ENCODE peak calls at places on chromosomes 16 and 17, in four cellular contexts. T, Z, Y and G are unnamed samples.

GRCh38 chr16:85974428-85975375 is 75.7 kb downstream of the IRF8 start:
- DNase-seq in Y (no peak), Z (no peak), T (no peak), G (no peak)

GRCh38 chr17:75008373-75008772 is 4.1 kb upstream of the MRPL58 start:
- DNase-seq in T (no peak), Z (no peak), Y (no peak), G (no peak)

GRCh38 chr16:87132361-87133014 is 184.7 kb downstream of the C16orf95 start:
- DNase-seq in Y (no peak), T (no peak), Z (no peak), G (no peak)

GRCh38 chr16:50671644-50672260 is 9.4 kb downstream of the SNX20 start:
- DNase-seq in Y (no peak), T (no peak), Z (peak), G (peak)

GRCh38 chr17:38870259-38871165 is 654 bp downstream of the LASP1 start:
- DNase-seq in T (peak), Y (no peak), Z (peak), G (peak)

GRCh38 chr17:17822189-17822978 is 14.4 kb downstream of the SREBF1 start:
- DNase-seq in Y (no peak), Z (no peak), T (no peak), G (no peak)

GRCh38 chr17:51734462-51734861 is 424.1 kb downstream of the CA10 start:
- DNase-seq in Z (no peak), T (no peak), Y (no peak), G (peak)

GRCh38 chr17:72560303-72561247 is 439.8 kb downstream of the SOX9 start:
- DNase-seq in Y (no peak), T (peak), Z (peak), G (peak)

GRCh38 chr17:61217878-61218437 is 181.7 kb upstream of the TBX2 start:
- DNase-seq in Y (no peak), Z (no peak), T (no peak), G (no peak)

GRCh38 chr17:64077409-64077808 is 52.5 kb downstream of the ERN1 start:
- DNase-seq in Z (no peak), Y (no peak), T (no peak), G (no peak)

GRCh38 chr17:33947762-33948161 is 307.3 kb upstream of the CCL2 start:
- DNase-seq in Y (no peak), Z (no peak), T (no peak), G (no peak)

GRCh38 chr17:4593021-4593797 is 8.9 kb downstream of the SMTNL2 start:
- DNase-seq in T (no peak), Z (no peak), Y (no peak), G (no peak)

GRCh38 chr16:4713663-4714501 is 20.2 kb downstream of the ANKS3 start:
- DNase-seq in T (no peak), Y (no peak), Z (no peak), G (peak)

GRCh38 chr17:27541326-27542023 is 85.2 kb downstream of the KSR1 start:
- DNase-seq in Y (no peak), Z (no peak), T (no peak), G (no peak)

GRCh38 chr16:61887903-61888302 is 148.3 kb downstream of the CDH8 start:
- DNase-seq in Y (peak), T (no peak), Z (no peak), G (no peak)

GRCh38 chr16:65521685-65522338 is 399.9 kb upstream of the CDH11 start:
- DNase-seq in T (no peak), Y (no peak), Z (no peak), G (peak)

GRCh38 chr17:64491034-64491860 is 5.6 kb downstream of the POLG2 start:
- DNase-seq in Y (no peak), T (no peak), Z (no peak), G (peak)

GRCh38 chr16:13781579-13782338 is 138.2 kb upstream of the ERCC4 start:
- DNase-seq in T (no peak), Z (no peak), Y (no peak), G (no peak)

GRCh38 chr16:75402821-75403475 is 30.4 kb downstream of the CFDP1 start:
- DNase-seq in Z (peak), Y (no peak), T (peak), G (peak)

GRCh38 chr17:74778960-74779359 is 2.8 kb upstream of the NAT9 start:
- DNase-seq in T (no peak), Y (no peak), Z (no peak), G (no peak)

GRCh38 chr17:300881-301280 is 51.7 kb downstream of the RPH3AL start:
- DNase-seq in T (no peak), Y (no peak), Z (no peak), G (no peak)

GRCh38 chr16:26863971-26864370 is 202.8 kb upstream of the C16orf82 start:
- DNase-seq in T (no peak), Z (no peak), Y (no peak), G (no peak)

DNA sequence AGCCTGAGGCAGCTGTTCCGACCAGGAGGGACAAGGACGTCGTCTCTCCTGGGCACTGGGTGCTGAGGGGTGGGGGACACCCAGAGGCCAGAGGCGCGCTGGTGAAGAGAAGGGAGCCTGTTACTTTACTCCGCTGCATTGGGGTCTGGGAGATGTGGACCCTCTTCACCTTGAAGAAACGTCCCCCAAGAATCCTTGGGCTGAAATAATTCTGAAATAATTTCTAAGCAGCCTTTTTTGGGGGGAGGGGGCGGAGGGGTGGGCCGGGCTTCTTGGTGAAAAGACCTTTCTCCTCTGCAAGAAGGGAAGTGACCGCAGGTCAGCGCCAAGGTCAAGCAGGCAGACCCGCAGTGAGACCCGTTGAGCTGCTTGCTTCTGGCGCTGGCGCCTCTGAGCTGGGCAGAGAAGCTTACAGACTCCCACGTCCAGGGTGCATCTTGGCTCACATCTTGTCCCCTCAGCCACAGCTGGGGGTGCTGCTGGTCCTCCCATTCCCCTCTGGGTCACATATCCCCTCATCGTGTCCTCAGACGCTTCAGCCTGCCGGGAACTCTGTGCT is 1.1 kb downstream of the SYT17 start:
- DNase-seq in Z (no peak), Y (no peak), T (no peak), G (peak)
- H3K4me3 ChIP-seq in Z (no peak), Y (no peak), T (peak), G (peak)

GRCh38 chr16:70589998-70590471 is 56.3 kb upstream of the IL34 start:
- DNase-seq in T (peak), Z (no peak), Y (no peak), G (peak)
- TF ChIP-seq JUNB in T (no peak), Z (no peak), Y (no peak), G (no peak)

DNA sequence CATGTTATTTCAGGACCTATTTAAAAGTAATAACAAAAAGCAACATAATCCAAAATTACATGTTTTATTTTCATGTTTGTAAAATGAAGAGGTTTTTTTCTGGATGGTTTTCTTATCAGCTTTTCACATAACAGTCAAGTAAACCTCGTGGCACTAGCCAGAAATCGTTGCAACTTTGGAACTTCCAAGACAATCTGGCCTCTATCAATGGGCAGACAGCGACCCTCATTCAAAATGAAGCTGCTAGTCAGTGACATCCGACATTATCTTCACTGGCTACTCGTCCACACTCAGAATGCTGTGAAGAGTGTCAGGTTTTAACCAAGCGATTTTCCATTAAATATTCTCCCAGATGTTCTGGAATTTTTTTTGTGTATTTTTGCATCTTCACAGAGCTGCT is 22.7 kb downstream of the ZNF652 start:
- DNase-seq in Z (no peak), Y (no peak), T (no peak), G (no peak)
- H3K4me3 ChIP-seq in Z (no peak), Y (no peak), T (no peak), G (no peak)

DNA sequence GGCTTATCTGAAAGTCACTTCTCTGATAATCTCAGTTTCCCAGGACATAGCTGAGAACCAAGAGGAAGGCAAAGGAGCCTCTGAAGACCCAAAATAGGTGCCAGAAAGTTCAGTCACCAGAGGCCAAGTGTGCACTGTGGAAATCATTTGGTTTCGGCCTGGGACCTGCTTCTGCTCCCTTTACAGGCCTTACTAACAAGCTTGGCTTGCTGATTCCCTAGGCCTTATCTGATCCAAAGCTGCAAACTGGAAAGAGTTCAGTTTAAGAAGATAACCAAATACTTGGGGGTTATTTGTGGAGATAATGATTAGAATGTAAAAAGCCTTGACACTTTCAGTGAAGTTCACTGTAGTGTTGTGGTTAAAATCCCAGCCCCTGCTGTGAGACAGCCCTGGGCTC is 17.0 kb downstream of the ITGA3 start:
- DNase-seq in Y (no peak), Z (no peak), T (no peak), G (no peak)
- TF ChIP-seq JUNB in Y (no peak), Z (no peak), T (no peak), G (no peak)

GRCh38 chr16:88192601-88193000 is 190.2 kb upstream of the ZNF469 start:
- DNase-seq in Y (no peak), T (no peak), Z (no peak), G (no peak)

GRCh38 chr16:88196471-88197400 is 186.0 kb upstream of the ZNF469 start:
- DNase-seq in Z (no peak), T (no peak), Y (no peak), G (no peak)

GRCh38 chr16:88195911-88196465 is 186.8 kb upstream of the ZNF469 start:
- DNase-seq in T (no peak), Y (no peak), Z (no peak), G (no peak)

GRCh38 chr16:88194397-88195020 is 188.2 kb upstream of the ZNF469 start:
- DNase-seq in Y (no peak), T (no peak), Z (no peak), G (peak)

DNA sequence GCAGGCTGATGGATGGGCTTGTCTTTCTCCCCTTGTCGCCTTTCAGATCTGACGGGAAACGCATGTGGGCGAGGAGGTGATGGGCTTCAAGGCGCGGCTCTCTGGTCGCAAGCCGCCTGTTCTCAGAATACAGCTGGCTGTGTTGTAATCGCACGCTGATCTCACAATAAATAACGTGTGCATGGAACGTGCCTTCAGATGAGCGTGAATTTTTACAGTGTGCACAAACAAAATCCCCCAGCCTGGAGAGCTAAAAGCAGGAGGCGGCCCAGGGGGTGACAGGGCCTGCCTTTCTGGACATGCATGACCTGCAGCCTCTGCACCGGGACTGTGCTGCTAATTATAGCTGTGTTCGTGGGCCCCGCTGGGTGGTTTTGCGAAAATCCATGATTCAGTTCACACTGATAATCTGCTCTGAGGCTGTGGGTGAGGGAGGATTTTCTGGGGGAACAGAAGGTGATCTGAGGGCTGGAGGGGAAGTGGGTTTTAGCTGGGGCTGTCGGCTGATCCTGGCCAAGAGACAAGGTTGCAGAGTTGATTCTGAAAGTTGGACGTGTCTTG is 187.7 kb upstream of the ZNF469 start:
- DNase-seq in T (no peak), Y (no peak), Z (no peak), G (no peak)
- H3K4me3 ChIP-seq in T (no peak), Y (no peak), Z (no peak), G (no peak)

GRCh38 chr16:83356266-83356665 is 451.5 kb upstream of the HSBP1 start:
- DNase-seq in Z (peak), Y (no peak), T (peak), G (peak)
- TF ChIP-seq JUNB in Z (no peak), Y (no peak), T (no peak), G (no peak)